ENCODE peak calls at places on chromosomes 2 and 18, in five cellular contexts. E is psoas muscle, C is kidney tubule cell, K is HFFc6, B is hippocampal formation. A is an unnamed sample.

GRCh38 chr2:133657591-133657990 is 89.3 kb upstream of the NCKAP5 start:
- DNase-seq in E (no peak), C (peak), K (no peak), B (no peak), A (peak)

GRCh38 chr2:104790100-104790811 is 63.7 kb upstream of the POU3F3 start:
- DNase-seq in E (peak), C (peak), K (no peak), B (peak), A (no peak)

GRCh38 chr2:58429285-58429874 is 188.3 kb upstream of the FANCL start:
- DNase-seq in E (no peak), C (no peak), K (no peak), B (peak), A (no peak)

GRCh38 chr18:52337286-52337685 is 2.7 kb upstream of the DCC start:
- DNase-seq in E (no peak), C (peak), K (no peak), B (no peak), A (no peak)

GRCh38 chr18:71223487-71223886 is 934.6 kb downstream of the SOCS6 start:
- DNase-seq in E (no peak), C (no peak), K (no peak), B (no peak), A (no peak)

GRCh38 chr18:43129946-43130523 is 14.6 kb upstream of the RIT2 start:
- DNase-seq in E (no peak), C (peak), K (no peak), B (no peak), A (peak)

GRCh38 chr2:236777408-236777807 is 207.8 kb downstream of the ACKR3 start:
- DNase-seq in E (no peak), C (no peak), K (no peak), B (no peak), A (no peak)

GRCh38 chr2:45014016-45014702 is 4.9 kb upstream of the SIX2 start:
- DNase-seq in E (peak), C (peak), K (no peak), B (no peak), A (peak)

GRCh38 chr18:46386788-46387187 is 270.2 kb downstream of the LOXHD1 start:
- DNase-seq in E (no peak), C (peak), K (no peak), B (peak), A (no peak)

GRCh38 chr2:71940695-71941094 is 207.0 kb downstream of the CYP26B1 start:
- DNase-seq in E (peak), C (no peak), K (no peak), B (no peak), A (no peak)

GRCh38 chr2:11633923-11634478 is 36.0 kb downstream of the NTSR2 start:
- DNase-seq in E (no peak), C (no peak), K (no peak), B (no peak), A (no peak)

GRCh38 chr18:31680836-31681568 is 3.4 kb downstream of the B4GALT6 start:
- DNase-seq in E (no peak), C (peak), K (no peak), B (no peak), A (peak)

GRCh38 chr2:3222636-3223035 is 155.0 kb downstream of the EIPR1 start:
- DNase-seq in E (no peak), C (peak), K (no peak), B (no peak), A (no peak)

GRCh38 chr2:231110551-231110950 is 14.3 kb downstream of the HTR2B start:
- DNase-seq in E (no peak), C (no peak), K (peak), B (no peak), A (peak)

GRCh38 chr18:57807336-57808117 is 4.4 kb upstream of the ATP8B1 start:
- DNase-seq in E (no peak), C (peak), K (peak), B (no peak), A (peak)

GRCh38 chr2:54106631-54107454 is 8.6 kb upstream of the ACYP2 start:
- DNase-seq in E (no peak), C (peak), K (peak), B (peak), A (peak)

GRCh38 chr2:9336534-9337354 is 86.6 kb downstream of the ITGB1BP1 start:
- DNase-seq in E (no peak), C (peak), K (peak), B (no peak), A (peak)

GRCh38 chr2:36698978-36699377 is 2.5 kb downstream of the VIT start:
- DNase-seq in E (no peak), C (no peak), K (no peak), B (no peak), A (no peak)

GRCh38 chr2:18800240-18800971 is 211.0 kb upstream of the NT5C1B start:
- DNase-seq in E (no peak), C (no peak), K (no peak), B (no peak), A (no peak)

GRCh38 chr2:158575051-158575635 is 118.4 kb downstream of the PKP4 start:
- DNase-seq in E (no peak), C (peak), K (peak), B (no peak), A (peak)

GRCh38 chr2:95025406-95026319 is at the start of gene MAL:
- DNase-seq in E (no peak), C (peak), K (no peak), B (peak), A (no peak)

GRCh38 chr2:186485576-186485870 is 537 bp upstream of the ZC3H15 start:
- DNase-seq in E (no peak), C (no peak), K (no peak), B (no peak), A (no peak)

GRCh38 chr18:22254088-22254487 is 84.7 kb downstream of the GATA6 start:
- DNase-seq in E (no peak), C (no peak), K (no peak), B (no peak), A (no peak)

GRCh38 chr18:25464211-25464610 is 112.2 kb upstream of the ZNF521 start:
- DNase-seq in E (no peak), C (no peak), K (peak), B (no peak), A (no peak)

GRCh38 chr2:113370478-113371091 is 66.9 kb upstream of the ZNG1B start:
- DNase-seq in E (peak), C (peak), K (peak), B (no peak), A (peak)

GRCh38 chr2:231545105-231545902 is 15.1 kb upstream of the NMUR1 start:
- DNase-seq in E (no peak), C (peak), K (no peak), B (peak), A (peak)